ENCODE peak calls at places on chromosomes 11 and 22, in eight cellular contexts. One of them, this sample, is unnamed.

GRCh38 chr11:86802146-86802545 is 1.8 kb downstream of the PRSS23 start:
- DNase-seq in K562: no peak
- DNase-seq in stomach: no peak
- DNase-seq in tibial nerve: no peak
- DNase-seq in A549: no peak
- DNase-seq in body of pancreas: no peak
- DNase-seq in adrenal gland: no peak
- DNase-seq in Peyer's patch: no peak
- DNase-seq in this sample: no peak

GRCh38 chr11:3879967-3880542 is 24.6 kb downstream of the STIM1 start:
- DNase-seq in adrenal gland: no peak
- DNase-seq in body of pancreas: peak
- DNase-seq in A549: peak
- DNase-seq in Peyer's patch: no peak
- DNase-seq in stomach: peak
- DNase-seq in K562: no peak
- DNase-seq in tibial nerve: no peak
- DNase-seq in this sample: no peak

GRCh38 chr11:71201231-71201630 is 51.1 kb downstream of the SHANK2 start:
- DNase-seq in body of pancreas: no peak
- DNase-seq in tibial nerve: no peak
- DNase-seq in K562: no peak
- DNase-seq in adrenal gland: no peak
- DNase-seq in Peyer's patch: no peak
- DNase-seq in A549: no peak
- DNase-seq in stomach: no peak
- DNase-seq in this sample: no peak

GRCh38 chr11:16911658-16912057 is 102.6 kb downstream of the PLEKHA7 start:
- DNase-seq in A549: no peak
- DNase-seq in K562: no peak
- DNase-seq in tibial nerve: no peak
- DNase-seq in body of pancreas: no peak
- DNase-seq in Peyer's patch: no peak
- DNase-seq in adrenal gland: no peak
- DNase-seq in stomach: no peak
- DNase-seq in this sample: no peak

GRCh38 chr22:31818481-31819392 is 64.9 kb downstream of the DEPDC5 start:
- DNase-seq in tibial nerve: no peak
- DNase-seq in body of pancreas: no peak
- DNase-seq in stomach: no peak
- DNase-seq in A549: peak
- DNase-seq in Peyer's patch: no peak
- DNase-seq in adrenal gland: no peak
- DNase-seq in K562: no peak
- DNase-seq in this sample: no peak

GRCh38 chr11:59938718-59939117 is 486 bp downstream of the OOSP1 start:
- DNase-seq in K562: no peak
- DNase-seq in body of pancreas: no peak
- DNase-seq in adrenal gland: no peak
- DNase-seq in Peyer's patch: no peak
- DNase-seq in A549: no peak
- DNase-seq in stomach: no peak
- DNase-seq in tibial nerve: no peak
- DNase-seq in this sample: no peak

GRCh38 chr11:86172894-86173293 is 71.7 kb upstream of the EED start:
- DNase-seq in A549: no peak
- DNase-seq in K562: peak
- DNase-seq in stomach: no peak
- DNase-seq in Peyer's patch: no peak
- DNase-seq in body of pancreas: no peak
- DNase-seq in tibial nerve: no peak
- DNase-seq in adrenal gland: no peak
- DNase-seq in this sample: no peak

GRCh38 chr22:41526802-41527799 is 17.2 kb downstream of the POLR3H start:
- DNase-seq in stomach: peak
- DNase-seq in adrenal gland: peak
- DNase-seq in K562: peak
- DNase-seq in A549: peak
- DNase-seq in Peyer's patch: peak
- DNase-seq in tibial nerve: no peak
- DNase-seq in body of pancreas: peak
- DNase-seq in this sample: no peak

GRCh38 chr11:24233041-24233440 is 263.8 kb upstream of the LUZP2 start:
- DNase-seq in body of pancreas: no peak
- DNase-seq in Peyer's patch: no peak
- DNase-seq in adrenal gland: no peak
- DNase-seq in stomach: no peak
- DNase-seq in K562: no peak
- DNase-seq in A549: no peak
- DNase-seq in tibial nerve: no peak
- DNase-seq in this sample: no peak

GRCh38 chr11:100709233-100709999 is 22.3 kb downstream of the ARHGAP42 start:
- DNase-seq in stomach: no peak
- DNase-seq in adrenal gland: no peak
- DNase-seq in Peyer's patch: no peak
- DNase-seq in tibial nerve: no peak
- DNase-seq in A549: no peak
- DNase-seq in K562: peak
- DNase-seq in body of pancreas: no peak
- DNase-seq in this sample: no peak

GRCh38 chr22:23762866-23763578 is at the start of gene C22orf15:
- DNase-seq in adrenal gland: no peak
- DNase-seq in stomach: no peak
- DNase-seq in A549: no peak
- DNase-seq in tibial nerve: no peak
- DNase-seq in body of pancreas: no peak
- DNase-seq in K562: no peak
- DNase-seq in Peyer's patch: peak
- DNase-seq in this sample: no peak

GRCh38 chr11:43969543-43969942 is 27.1 kb downstream of the C11orf96 start:
- DNase-seq in stomach: no peak
- DNase-seq in Peyer's patch: no peak
- DNase-seq in adrenal gland: peak
- DNase-seq in body of pancreas: no peak
- DNase-seq in A549: no peak
- DNase-seq in tibial nerve: no peak
- DNase-seq in K562: no peak
- DNase-seq in this sample: peak

GRCh38 chr11:19432370-19433163 is 191.8 kb upstream of the E2F8 start:
- DNase-seq in Peyer's patch: peak
- DNase-seq in tibial nerve: no peak
- DNase-seq in A549: no peak
- DNase-seq in adrenal gland: no peak
- DNase-seq in K562: no peak
- DNase-seq in body of pancreas: no peak
- DNase-seq in stomach: no peak
- DNase-seq in this sample: no peak

GRCh38 chr11:36452987-36453386 is 57.1 kb downstream of the TRAF6 start:
- DNase-seq in stomach: no peak
- DNase-seq in body of pancreas: no peak
- DNase-seq in K562: no peak
- DNase-seq in tibial nerve: no peak
- DNase-seq in A549: peak
- DNase-seq in adrenal gland: no peak
- DNase-seq in Peyer's patch: no peak
- DNase-seq in this sample: no peak

GRCh38 chr11:119728226-119728626 is 774 bp downstream of the NECTIN1 start:
- DNase-seq in K562: no peak
- DNase-seq in body of pancreas: peak
- DNase-seq in stomach: no peak
- DNase-seq in A549: no peak
- DNase-seq in tibial nerve: no peak
- DNase-seq in adrenal gland: peak
- DNase-seq in Peyer's patch: no peak
- DNase-seq in this sample: no peak

GRCh38 chr11:83521647-83522596 is 235.8 kb upstream of the CCDC90B start:
- DNase-seq in body of pancreas: no peak
- DNase-seq in K562: no peak
- DNase-seq in A549: peak
- DNase-seq in Peyer's patch: no peak
- DNase-seq in stomach: no peak
- DNase-seq in adrenal gland: no peak
- DNase-seq in tibial nerve: no peak
- DNase-seq in this sample: no peak

GRCh38 chr11:1076061-1076665 is 1.5 kb downstream of the MUC2 start:
- DNase-seq in A549: no peak
- DNase-seq in adrenal gland: no peak
- DNase-seq in K562: no peak
- DNase-seq in stomach: no peak
- DNase-seq in tibial nerve: peak
- DNase-seq in body of pancreas: peak
- DNase-seq in Peyer's patch: no peak
- DNase-seq in this sample: no peak

GRCh38 chr22:27876684-27877083 is 42.4 kb downstream of the PITPNB start:
- DNase-seq in body of pancreas: no peak
- DNase-seq in A549: no peak
- DNase-seq in stomach: no peak
- DNase-seq in tibial nerve: no peak
- DNase-seq in adrenal gland: no peak
- DNase-seq in K562: no peak
- DNase-seq in Peyer's patch: no peak
- DNase-seq in this sample: no peak

GRCh38 chr11:15993360-15993759 is 363.0 kb downstream of the SOX6 start:
- DNase-seq in Peyer's patch: no peak
- DNase-seq in body of pancreas: no peak
- DNase-seq in tibial nerve: no peak
- DNase-seq in adrenal gland: no peak
- DNase-seq in A549: no peak
- DNase-seq in K562: no peak
- DNase-seq in stomach: no peak
- DNase-seq in this sample: no peak

GRCh38 chr11:44758996-44759395 is 32.2 kb downstream of the TSPAN18 start:
- DNase-seq in tibial nerve: no peak
- DNase-seq in body of pancreas: no peak
- DNase-seq in adrenal gland: no peak
- DNase-seq in stomach: no peak
- DNase-seq in K562: no peak
- DNase-seq in Peyer's patch: no peak
- DNase-seq in A549: no peak
- DNase-seq in this sample: no peak

DNA sequence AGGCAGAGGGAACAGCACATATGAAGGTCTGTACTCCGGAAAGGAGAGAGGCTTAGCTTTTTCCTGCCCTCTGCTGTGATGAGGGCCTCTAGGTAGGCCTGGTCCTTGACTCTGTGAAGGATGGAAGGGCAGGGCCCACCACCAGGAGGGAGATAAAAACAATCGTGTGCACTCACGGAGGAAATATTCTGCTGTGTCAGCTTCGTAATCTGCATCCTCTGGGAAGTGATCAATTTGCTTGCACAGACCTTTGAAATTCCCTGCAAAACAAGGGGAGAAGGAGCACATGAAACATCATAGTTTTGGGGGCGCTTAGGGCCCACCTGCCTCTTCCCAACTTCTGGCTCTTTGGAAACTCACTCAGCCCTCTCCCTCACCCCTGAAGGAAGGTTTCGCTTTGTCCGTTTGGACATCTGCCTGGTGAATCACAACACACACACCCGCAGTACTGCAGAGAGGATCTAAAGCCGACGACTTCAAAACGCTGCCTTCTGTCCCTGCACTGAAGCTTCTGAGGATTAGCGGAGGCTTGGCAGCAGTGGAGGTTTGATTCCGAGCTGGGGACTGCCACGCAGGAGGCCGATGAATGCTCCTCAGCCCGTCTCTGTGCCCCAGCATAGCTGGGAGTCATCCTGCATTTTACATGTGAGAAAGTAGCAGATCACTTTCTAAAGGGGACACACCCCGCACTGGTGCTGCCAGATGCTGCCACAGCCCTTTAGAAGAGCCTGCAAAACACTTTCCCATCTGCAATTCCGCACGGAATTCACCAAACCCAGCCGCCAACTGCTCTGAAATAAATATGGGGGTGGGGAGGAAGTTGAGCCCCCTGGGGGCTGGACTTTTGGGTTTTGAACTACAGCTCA is 58.6 kb upstream of the EIF3D start:
- DNase-seq in A549: no peak
- DNase-seq in K562: no peak
- DNase-seq in tibial nerve: no peak
- DNase-seq in adrenal gland: peak
- DNase-seq in Peyer's patch: no peak
- DNase-seq in body of pancreas: no peak
- DNase-seq in stomach: no peak
- DNase-seq in this sample: no peak
- H3K4me3 ChIP-seq in A549: no peak
- H3K4me3 ChIP-seq in K562: no peak
- H3K4me3 ChIP-seq in tibial nerve: no peak
- H3K4me3 ChIP-seq in adrenal gland: no peak
- H3K4me3 ChIP-seq in Peyer's patch: no peak
- H3K4me3 ChIP-seq in body of pancreas: no peak
- H3K4me3 ChIP-seq in stomach: no peak
- H3K4me3 ChIP-seq in this sample: no peak

DNA sequence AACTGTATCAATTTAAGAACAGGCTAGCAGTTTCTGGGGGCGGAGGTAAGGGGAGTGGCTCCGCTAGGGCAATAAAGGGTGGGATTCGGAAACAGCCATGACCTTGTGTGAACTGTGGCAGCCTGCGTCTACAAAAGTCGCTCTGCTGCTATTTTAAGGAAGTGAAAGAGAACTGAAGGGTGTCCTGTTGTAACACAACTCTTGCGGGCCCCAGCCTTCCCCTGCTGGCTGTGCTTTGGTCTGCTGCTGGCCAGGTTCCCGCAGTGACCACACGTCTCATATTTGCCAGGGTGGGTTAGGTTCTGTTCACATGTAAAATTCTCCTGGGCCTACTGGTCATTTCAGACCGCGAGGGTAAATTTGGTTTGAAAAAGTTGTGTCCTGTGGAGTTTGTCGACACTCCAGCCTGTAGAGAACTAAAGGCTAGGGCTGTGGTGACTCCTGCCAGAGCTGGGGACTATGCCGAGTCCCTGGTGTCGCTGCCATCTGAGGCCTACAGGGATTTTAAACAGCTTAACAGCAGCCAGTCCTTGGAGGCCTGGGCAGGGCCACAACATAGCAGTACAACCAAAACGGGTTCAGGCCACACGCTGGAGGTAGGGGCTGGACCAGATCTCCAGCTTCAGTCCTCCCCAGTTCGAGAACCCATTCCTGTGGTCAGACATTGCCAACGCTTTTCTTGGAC is 1.1 kb upstream of the PPFIBP2 start:
- DNase-seq in A549: no peak
- DNase-seq in Peyer's patch: peak
- DNase-seq in K562: no peak
- DNase-seq in stomach: peak
- DNase-seq in tibial nerve: peak
- DNase-seq in adrenal gland: peak
- DNase-seq in body of pancreas: peak
- DNase-seq in this sample: peak
- TF ChIP-seq POLR2A in A549: no peak
- TF ChIP-seq POLR2A in Peyer's patch: no peak
- TF ChIP-seq POLR2A in K562: no peak
- TF ChIP-seq POLR2A in stomach: no peak
- TF ChIP-seq POLR2A in tibial nerve: no peak
- TF ChIP-seq POLR2A in adrenal gland: no peak
- TF ChIP-seq POLR2A in body of pancreas: no peak
- TF ChIP-seq POLR2A in this sample: no peak

GRCh38 chr22:47794851-47795250 is 1032.4 kb downstream of the TBC1D22A start:
- DNase-seq in stomach: no peak
- DNase-seq in adrenal gland: no peak
- DNase-seq in body of pancreas: no peak
- DNase-seq in Peyer's patch: no peak
- DNase-seq in A549: no peak
- DNase-seq in K562: no peak
- DNase-seq in tibial nerve: no peak
- DNase-seq in this sample: peak
- H3K4me3 ChIP-seq in stomach: no peak
- H3K4me3 ChIP-seq in adrenal gland: no peak
- H3K4me3 ChIP-seq in body of pancreas: no peak
- H3K4me3 ChIP-seq in Peyer's patch: no peak
- H3K4me3 ChIP-seq in A549: no peak
- H3K4me3 ChIP-seq in K562: no peak
- H3K4me3 ChIP-seq in tibial nerve: no peak
- H3K4me3 ChIP-seq in this sample: no peak

GRCh38 chr11:65440831-65441499 is 18.4 kb downstream of the NEAT1 start:
- DNase-seq in K562: no peak
- DNase-seq in adrenal gland: no peak
- DNase-seq in stomach: no peak
- DNase-seq in A549: peak
- DNase-seq in tibial nerve: peak
- DNase-seq in Peyer's patch: peak
- DNase-seq in body of pancreas: no peak
- DNase-seq in this sample: peak
- TF ChIP-seq POLR2A in K562: peak
- TF ChIP-seq POLR2A in adrenal gland: no peak
- TF ChIP-seq POLR2A in stomach: no peak
- TF ChIP-seq POLR2A in A549: no peak
- TF ChIP-seq POLR2A in tibial nerve: no peak
- TF ChIP-seq POLR2A in Peyer's patch: peak
- TF ChIP-seq POLR2A in body of pancreas: peak
- TF ChIP-seq POLR2A in this sample: no peak